ENCODE peak calls at places on chromosomes 5 and 9, in six cellular contexts. One of them, this sample, is unnamed.

GRCh38 chr5:39498247-39498952 is 73.6 kb upstream of the DAB2 start:
- DNase-seq in uterus: no peak
- DNase-seq in dorsolateral prefrontal cortex: no peak
- DNase-seq in RWPE2: no peak
- DNase-seq in fibroblast of lung: peak
- DNase-seq in CD8-positive, alpha-beta T cell: no peak
- DNase-seq in this sample: no peak

GRCh38 chr5:79202076-79202475 is 33.9 kb upstream of the JMY start:
- DNase-seq in fibroblast of lung: no peak
- DNase-seq in dorsolateral prefrontal cortex: no peak
- DNase-seq in RWPE2: no peak
- DNase-seq in uterus: no peak
- DNase-seq in CD8-positive, alpha-beta T cell: no peak
- DNase-seq in this sample: no peak

GRCh38 chr5:67478337-67478736 is 281.7 kb upstream of the CD180 start:
- DNase-seq in fibroblast of lung: no peak
- DNase-seq in CD8-positive, alpha-beta T cell: no peak
- DNase-seq in dorsolateral prefrontal cortex: no peak
- DNase-seq in uterus: no peak
- DNase-seq in RWPE2: no peak
- DNase-seq in this sample: no peak

GRCh38 chr5:96794757-96795156 is 13.0 kb downstream of the ERAP1 start:
- DNase-seq in CD8-positive, alpha-beta T cell: peak
- DNase-seq in uterus: no peak
- DNase-seq in dorsolateral prefrontal cortex: no peak
- DNase-seq in fibroblast of lung: no peak
- DNase-seq in RWPE2: no peak
- DNase-seq in this sample: no peak

GRCh38 chr9:1042466-1042865 is 7.7 kb upstream of the DMRT2 start:
- DNase-seq in uterus: no peak
- DNase-seq in fibroblast of lung: no peak
- DNase-seq in RWPE2: no peak
- DNase-seq in dorsolateral prefrontal cortex: no peak
- DNase-seq in CD8-positive, alpha-beta T cell: no peak
- DNase-seq in this sample: no peak

GRCh38 chr9:120583958-120584369 is 4.0 kb upstream of the CDK5RAP2 start:
- DNase-seq in CD8-positive, alpha-beta T cell: peak
- DNase-seq in RWPE2: no peak
- DNase-seq in dorsolateral prefrontal cortex: peak
- DNase-seq in fibroblast of lung: peak
- DNase-seq in uterus: no peak
- DNase-seq in this sample: no peak

GRCh38 chr5:16712600-16712999 is 95.8 kb upstream of the RETREG1 start:
- DNase-seq in CD8-positive, alpha-beta T cell: no peak
- DNase-seq in uterus: no peak
- DNase-seq in dorsolateral prefrontal cortex: no peak
- DNase-seq in RWPE2: no peak
- DNase-seq in fibroblast of lung: peak
- DNase-seq in this sample: no peak

GRCh38 chr9:75739884-75740611 is 150.4 kb upstream of the PCSK5 start:
- DNase-seq in RWPE2: no peak
- DNase-seq in fibroblast of lung: no peak
- DNase-seq in uterus: no peak
- DNase-seq in dorsolateral prefrontal cortex: no peak
- DNase-seq in CD8-positive, alpha-beta T cell: no peak
- DNase-seq in this sample: no peak

GRCh38 chr9:17824191-17824926 is 245.5 kb downstream of the SH3GL2 start:
- DNase-seq in uterus: no peak
- DNase-seq in dorsolateral prefrontal cortex: no peak
- DNase-seq in fibroblast of lung: no peak
- DNase-seq in CD8-positive, alpha-beta T cell: no peak
- DNase-seq in RWPE2: no peak
- DNase-seq in this sample: no peak

GRCh38 chr5:149392718-149393117 is 13.6 kb upstream of the IL17B start:
- DNase-seq in CD8-positive, alpha-beta T cell: no peak
- DNase-seq in uterus: no peak
- DNase-seq in RWPE2: no peak
- DNase-seq in fibroblast of lung: peak
- DNase-seq in dorsolateral prefrontal cortex: no peak
- DNase-seq in this sample: no peak

GRCh38 chr5:171721469-171721868 is 64.1 kb upstream of the SMIM23 start:
- DNase-seq in CD8-positive, alpha-beta T cell: no peak
- DNase-seq in dorsolateral prefrontal cortex: no peak
- DNase-seq in uterus: no peak
- DNase-seq in RWPE2: no peak
- DNase-seq in fibroblast of lung: no peak
- DNase-seq in this sample: no peak

GRCh38 chr5:36969700-36970395 is 93.3 kb downstream of the NIPBL start:
- DNase-seq in RWPE2: no peak
- DNase-seq in uterus: no peak
- DNase-seq in fibroblast of lung: no peak
- DNase-seq in CD8-positive, alpha-beta T cell: no peak
- DNase-seq in dorsolateral prefrontal cortex: no peak
- DNase-seq in this sample: no peak

DNA sequence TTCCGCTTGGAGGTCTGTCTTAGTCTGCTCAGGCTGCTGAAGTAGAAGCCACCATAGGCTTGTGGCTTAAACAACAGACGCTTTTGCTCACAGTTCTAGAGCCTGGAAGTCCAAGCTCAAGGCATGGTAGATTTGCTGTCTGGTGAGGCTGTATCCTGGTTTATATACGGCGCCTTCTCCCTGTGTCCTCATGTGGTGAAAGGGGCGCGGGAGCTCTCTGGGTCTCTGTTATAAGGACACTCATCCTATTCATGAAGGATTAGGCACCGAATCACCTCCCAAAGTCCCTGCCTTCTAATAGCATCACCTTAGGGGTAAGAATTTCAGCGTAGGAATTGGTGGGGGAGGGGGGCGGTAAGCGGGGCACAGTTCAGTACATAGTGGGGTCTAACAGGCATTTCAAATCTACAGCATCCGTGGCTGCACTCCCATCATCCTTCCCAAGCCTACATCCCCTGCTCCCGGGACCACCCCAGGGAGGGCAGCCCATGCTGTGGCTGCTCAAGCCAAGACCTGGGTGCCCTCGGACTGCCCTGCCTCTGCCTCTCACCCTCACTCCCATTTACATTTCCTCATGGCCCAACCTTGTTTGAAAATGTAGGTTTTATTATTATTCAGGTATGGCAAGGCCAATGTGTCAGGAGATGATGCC is 15.1 kb upstream of the LPCAT1 start:
- DNase-seq in fibroblast of lung: no peak
- DNase-seq in uterus: peak
- DNase-seq in RWPE2: peak
- DNase-seq in CD8-positive, alpha-beta T cell: no peak
- DNase-seq in dorsolateral prefrontal cortex: peak
- DNase-seq in this sample: no peak
- H3K27ac ChIP-seq in fibroblast of lung: no peak
- H3K27ac ChIP-seq in uterus: no peak
- H3K27ac ChIP-seq in RWPE2: no peak
- H3K27ac ChIP-seq in CD8-positive, alpha-beta T cell: no peak
- H3K27ac ChIP-seq in dorsolateral prefrontal cortex: no peak
- H3K27ac ChIP-seq in this sample: peak

GRCh38 chr5:172833691-172834569 is at the start of gene ERGIC1:
- DNase-seq in dorsolateral prefrontal cortex: peak
- DNase-seq in CD8-positive, alpha-beta T cell: peak
- DNase-seq in uterus: peak
- DNase-seq in RWPE2: peak
- DNase-seq in fibroblast of lung: peak
- DNase-seq in this sample: peak

GRCh38 chr5:172833372-172833690 is 720 bp upstream of the ERGIC1 start:
- DNase-seq in dorsolateral prefrontal cortex: no peak
- DNase-seq in CD8-positive, alpha-beta T cell: no peak
- DNase-seq in RWPE2: no peak
- DNase-seq in fibroblast of lung: no peak
- DNase-seq in uterus: no peak
- DNase-seq in this sample: peak

GRCh38 chr5:172835246-172836030 is 1.4 kb downstream of the ERGIC1 start:
- DNase-seq in dorsolateral prefrontal cortex: no peak
- DNase-seq in CD8-positive, alpha-beta T cell: no peak
- DNase-seq in fibroblast of lung: no peak
- DNase-seq in RWPE2: no peak
- DNase-seq in uterus: no peak
- DNase-seq in this sample: peak

GRCh38 chr5:172832383-172833315 is 1.4 kb upstream of the ERGIC1 start:
- DNase-seq in CD8-positive, alpha-beta T cell: no peak
- DNase-seq in fibroblast of lung: no peak
- DNase-seq in uterus: no peak
- DNase-seq in dorsolateral prefrontal cortex: no peak
- DNase-seq in RWPE2: no peak
- DNase-seq in this sample: peak

DNA sequence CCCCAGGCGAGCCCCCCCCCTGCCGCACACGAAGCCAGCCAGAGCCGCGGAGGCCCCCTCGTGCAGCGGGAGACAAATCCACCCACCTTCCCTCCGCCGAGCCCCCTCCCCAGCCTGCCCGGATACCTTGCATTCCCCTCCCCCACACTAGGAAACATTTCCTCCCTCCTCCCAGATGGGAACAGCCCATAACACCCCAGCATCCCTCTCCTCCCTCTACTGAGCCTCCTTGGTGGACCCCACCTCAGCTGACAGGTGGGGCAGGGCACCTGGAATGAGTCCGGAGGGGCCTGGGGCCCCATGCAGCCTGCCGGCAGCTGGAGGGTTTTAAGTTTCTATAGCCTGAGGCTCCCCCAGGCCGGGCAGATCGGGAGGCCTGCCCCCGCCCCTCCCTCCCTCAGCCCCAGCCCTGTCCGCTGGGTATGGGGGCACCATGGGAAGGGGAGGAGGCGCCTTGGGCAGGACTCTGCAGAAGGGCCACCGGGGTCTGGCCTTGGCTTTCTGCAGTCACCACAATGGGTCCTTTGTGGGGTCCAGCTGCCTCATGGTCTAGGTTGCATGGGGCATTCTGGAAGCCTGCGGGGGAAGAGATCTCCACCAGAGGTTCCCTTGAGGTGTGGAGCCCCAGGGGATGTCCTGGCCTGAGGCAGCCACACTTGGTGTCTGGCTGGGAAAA is 657 bp downstream of the ERGIC1 start:
- DNase-seq in CD8-positive, alpha-beta T cell: no peak
- DNase-seq in RWPE2: no peak
- DNase-seq in fibroblast of lung: no peak
- DNase-seq in uterus: no peak
- DNase-seq in dorsolateral prefrontal cortex: peak
- DNase-seq in this sample: peak
- TF ChIP-seq CTCF in CD8-positive, alpha-beta T cell: no peak
- TF ChIP-seq CTCF in RWPE2: no peak
- TF ChIP-seq CTCF in fibroblast of lung: no peak
- TF ChIP-seq CTCF in uterus: no peak
- TF ChIP-seq CTCF in dorsolateral prefrontal cortex: no peak
- TF ChIP-seq CTCF in this sample: no peak

GRCh38 chr5:172766287-172767104 is 4.5 kb downstream of the DUSP1 start:
- DNase-seq in CD8-positive, alpha-beta T cell: no peak
- DNase-seq in dorsolateral prefrontal cortex: peak
- DNase-seq in RWPE2: no peak
- DNase-seq in uterus: peak
- DNase-seq in fibroblast of lung: peak
- DNase-seq in this sample: peak
- H3K4me3 ChIP-seq in CD8-positive, alpha-beta T cell: no peak
- H3K4me3 ChIP-seq in dorsolateral prefrontal cortex: peak
- H3K4me3 ChIP-seq in RWPE2: peak
- H3K4me3 ChIP-seq in uterus: peak
- H3K4me3 ChIP-seq in fibroblast of lung: peak
- H3K4me3 ChIP-seq in this sample: peak

DNA sequence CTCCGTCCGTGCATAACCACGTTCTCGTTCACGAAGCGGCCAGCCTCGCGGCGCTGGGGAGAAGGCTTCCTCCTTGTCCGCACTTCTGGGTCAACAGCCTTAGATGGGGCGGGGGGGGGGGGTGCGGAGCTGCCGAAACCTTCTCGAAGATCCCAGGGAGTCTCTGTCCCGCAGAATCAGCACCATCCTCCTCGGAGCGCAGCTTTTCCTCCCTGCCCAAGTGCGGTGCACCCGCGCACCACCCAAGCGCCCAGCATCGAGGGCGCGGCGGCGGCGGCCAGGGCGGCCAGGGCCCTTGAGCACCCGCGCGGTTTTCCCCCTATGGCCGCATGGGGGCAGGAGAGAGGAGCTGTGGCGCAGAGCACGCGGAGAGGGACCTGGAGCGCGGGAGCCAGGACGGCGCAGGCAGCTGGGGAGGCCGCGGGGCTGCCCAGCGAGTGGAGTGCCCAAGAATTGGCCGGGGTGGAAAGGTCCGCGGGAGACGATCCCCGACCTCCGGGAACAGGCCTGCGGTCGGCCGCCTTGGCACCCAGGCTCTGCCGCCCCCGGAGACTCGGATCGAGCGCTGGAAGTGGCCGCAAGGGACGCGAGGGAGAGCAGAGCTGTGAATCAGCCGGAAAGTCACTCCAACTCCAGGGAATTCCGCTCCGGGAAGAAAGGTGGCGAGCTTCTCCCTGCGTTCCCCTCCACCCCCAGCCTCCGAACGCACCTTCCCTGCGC is 43.1 kb downstream of the TMEM174 start:
- DNase-seq in uterus: peak
- DNase-seq in fibroblast of lung: peak
- DNase-seq in dorsolateral prefrontal cortex: peak
- DNase-seq in RWPE2: no peak
- DNase-seq in CD8-positive, alpha-beta T cell: peak
- DNase-seq in this sample: no peak
- H3K27ac ChIP-seq in uterus: no peak
- H3K27ac ChIP-seq in fibroblast of lung: no peak
- H3K27ac ChIP-seq in dorsolateral prefrontal cortex: no peak
- H3K27ac ChIP-seq in RWPE2: no peak
- H3K27ac ChIP-seq in CD8-positive, alpha-beta T cell: no peak
- H3K27ac ChIP-seq in this sample: no peak

DNA sequence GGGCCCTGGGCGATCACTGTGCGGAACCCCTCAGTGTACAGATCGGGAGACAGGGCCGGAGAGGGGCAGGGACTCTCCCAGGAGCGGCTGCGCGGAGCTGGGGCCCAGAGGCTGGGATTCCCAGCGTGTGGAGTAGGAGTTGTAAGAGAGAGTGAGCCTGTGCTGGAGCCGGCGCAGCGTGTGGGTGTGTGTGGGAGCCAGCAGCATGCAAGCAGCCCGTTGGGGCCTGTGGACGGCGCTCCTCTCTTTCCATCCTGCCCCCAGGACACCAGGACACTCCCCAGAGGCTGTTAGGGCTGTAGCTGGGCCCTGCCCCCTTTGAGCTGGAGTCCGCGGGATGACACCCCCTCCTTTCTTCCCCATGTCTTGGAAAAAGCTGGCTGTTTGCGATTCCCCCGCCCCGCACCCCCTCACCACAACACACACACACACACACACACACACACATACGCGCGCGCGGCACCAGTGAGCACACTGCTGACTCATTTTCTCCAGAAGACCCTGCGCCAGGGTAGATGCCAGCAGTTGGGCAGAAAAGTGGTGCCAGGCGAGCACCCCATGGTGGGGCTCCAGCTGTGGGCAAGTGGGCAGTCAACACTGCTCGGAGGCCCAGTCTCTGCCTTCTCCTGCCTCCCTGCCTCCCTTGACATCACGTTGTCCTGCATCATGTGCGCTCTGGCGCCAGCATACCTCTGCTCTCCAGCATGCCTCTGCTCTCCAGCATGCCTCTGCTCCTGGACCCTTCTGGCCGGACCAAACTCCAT is 1.5 kb downstream of the COL27A1 start:
- DNase-seq in fibroblast of lung: peak
- DNase-seq in RWPE2: no peak
- DNase-seq in dorsolateral prefrontal cortex: peak
- DNase-seq in uterus: peak
- DNase-seq in CD8-positive, alpha-beta T cell: no peak
- DNase-seq in this sample: no peak
- TF ChIP-seq CTCF in fibroblast of lung: peak
- TF ChIP-seq CTCF in RWPE2: no peak
- TF ChIP-seq CTCF in dorsolateral prefrontal cortex: no peak
- TF ChIP-seq CTCF in uterus: peak
- TF ChIP-seq CTCF in CD8-positive, alpha-beta T cell: no peak
- TF ChIP-seq CTCF in this sample: no peak

GRCh38 chr9:37593877-37594448 is 1.6 kb upstream of the TOMM5 start:
- DNase-seq in RWPE2: no peak
- DNase-seq in uterus: no peak
- DNase-seq in dorsolateral prefrontal cortex: no peak
- DNase-seq in fibroblast of lung: no peak
- DNase-seq in CD8-positive, alpha-beta T cell: no peak
- DNase-seq in this sample: no peak
- H3K4me3 ChIP-seq in RWPE2: no peak
- H3K4me3 ChIP-seq in uterus: no peak
- H3K4me3 ChIP-seq in dorsolateral prefrontal cortex: peak
- H3K4me3 ChIP-seq in fibroblast of lung: no peak
- H3K4me3 ChIP-seq in CD8-positive, alpha-beta T cell: no peak
- H3K4me3 ChIP-seq in this sample: peak

This sample was measured in coronary artery.